ENCODE peak calls at places on chromosome X, in seven cellular contexts. K is suprapubic skin, T is astrocyte of the spinal cord, H is ELR, M is Calu3, I is immature natural killer cell, C is NCI-H460. J is an unnamed sample.

GRCh38 chrX:66635360-66635759 is 3.5 kb downstream of the EDA2R start:
- DNase-seq in K (no peak), T (peak; percentile 90), H (peak; percentile 84), M (no peak), I (no peak), C (no peak), J (no peak)

GRCh38 chrX:54745676-54746075 is 52.4 kb downstream of the ITIH6 start:
- DNase-seq in K (no peak), T (no peak), H (no peak), M (no peak), I (no peak), C (no peak), J (no peak)

GRCh38 chrX:107577933-107578332 is 50.4 kb upstream of the PRPS1 start:
- DNase-seq in K (no peak), T (no peak), H (no peak), M (no peak), I (no peak), C (no peak), J (no peak)

GRCh38 chrX:111652719-111653118 is 28.3 kb upstream of the ALG13 start:
- DNase-seq in K (no peak), T (no peak), H (no peak), M (no peak), I (no peak), C (no peak), J (no peak)

GRCh38 chrX:39855748-39856129 is 242.0 kb downstream of the BCOR start:
- DNase-seq in K (no peak), T (no peak), H (peak; percentile 57), M (peak; percentile 45), I (peak; percentile 64), C (no peak), J (peak; percentile 50)

GRCh38 chrX:153592966-153593688 is 5.8 kb downstream of the CCNQ start:
- DNase-seq in K (no peak), T (no peak), H (no peak), M (no peak), I (no peak), C (no peak), J (no peak)

GRCh38 chrX:6738518-6739470 is 203.9 kb upstream of the VCX3A start:
- DNase-seq in K (no peak), T (no peak), H (no peak), M (no peak), I (no peak), C (no peak), J (no peak)

GRCh38 chrX:149456476-149457245 is 48.4 kb downstream of the IDS start:
- DNase-seq in K (no peak), T (no peak), H (no peak), M (no peak), I (no peak), C (no peak), J (no peak)

GRCh38 chrX:11447418-11447817 is 154.2 kb downstream of the AMELX start:
- DNase-seq in K (no peak), T (no peak), H (no peak), M (no peak), I (no peak), C (no peak), J (no peak)

GRCh38 chrX:102833136-102833535 is 103.9 kb upstream of the RAB40AL start:
- DNase-seq in K (no peak), T (peak; percentile 13), H (peak; percentile 54), M (no peak), I (no peak), C (peak; percentile 2), J (no peak)

GRCh38 chrX:154411322-154411980 is at the start of gene TAFAZZIN:
- DNase-seq in K (peak; percentile 77), T (peak; percentile 44), H (peak; percentile 76), M (peak; percentile 83), I (peak; percentile 74), C (peak; percentile 60), J (peak; percentile 57)

GRCh38 chrX:45622042-45622423 is 421.4 kb upstream of the DIPK2B start:
- DNase-seq in K (no peak), T (no peak), H (no peak), M (no peak), I (no peak), C (no peak), J (no peak)

GRCh38 chrX:41087219-41087618 is 2.0 kb downstream of the USP9X start:
- DNase-seq in K (no peak), T (peak; percentile 24), H (peak; percentile 9), M (no peak), I (no peak), C (no peak), J (no peak)

GRCh38 chrX:21659320-21659719 is 1.2 kb upstream of the KLHL34 start:
- DNase-seq in K (no peak), T (no peak), H (no peak), M (no peak), I (no peak), C (no peak), J (no peak)

GRCh38 chrX:19272452-19272851 is 71.3 kb upstream of the PDHA1 start:
- DNase-seq in K (no peak), T (peak; percentile 27), H (no peak), M (no peak), I (no peak), C (no peak), J (no peak)

GRCh38 chrX:39645059-39645895 is 452.5 kb downstream of the BCOR start:
- DNase-seq in K (peak; percentile 66), T (peak; percentile 77), H (peak; percentile 45), M (no peak), I (no peak), C (no peak), J (no peak)

GRCh38 chrX:69412661-69413060 is 91.5 kb upstream of the NALF2 start:
- DNase-seq in K (no peak), T (no peak), H (no peak), M (no peak), I (no peak), C (no peak), J (no peak)

GRCh38 chrX:140764401-140764919 is 54.9 kb downstream of the LINC00632 start:
- DNase-seq in K (peak; percentile 61), T (peak; percentile 44), H (peak; percentile 55), M (no peak), I (no peak), C (peak; percentile 47), J (no peak)

GRCh38 chrX:20742106-20742505 is 475.4 kb upstream of the RPS6KA3 start:
- DNase-seq in K (no peak), T (peak; percentile 7), H (no peak), M (no peak), I (no peak), C (no peak), J (no peak)

GRCh38 chrX:74346124-74346523 is 42.1 kb downstream of the ZCCHC13 start:
- DNase-seq in K (no peak), T (no peak), H (no peak), M (no peak), I (no peak), C (no peak), J (no peak)

GRCh38 chrX:123077671-123078070 is 106.4 kb upstream of the GRIA3 start:
- DNase-seq in K (no peak), T (no peak), H (no peak), M (no peak), I (no peak), C (no peak), J (no peak)

GRCh38 chrX:53440101-53440500 is 5.9 kb upstream of the HSD17B10 start:
- DNase-seq in K (no peak), T (no peak), H (no peak), M (no peak), I (no peak), C (no peak), J (no peak)

GRCh38 chrX:123405231-123405630 is 221.2 kb downstream of the GRIA3 start:
- DNase-seq in K (no peak), T (no peak), H (no peak), M (no peak), I (no peak), C (no peak), J (no peak)

GRCh38 chrX:39896951-39897740 is 200.6 kb downstream of the BCOR start:
- DNase-seq in K (no peak), T (peak; percentile 64), H (peak; percentile 50), M (peak; percentile 25), I (no peak), C (no peak), J (peak; percentile 69)

GRCh38 chrX:67781132-67781531 is 237.3 kb downstream of the AR start:
- DNase-seq in K (no peak), T (no peak), H (peak; percentile 26), M (no peak), I (no peak), C (no peak), J (no peak)

GRCh38 chrX:18026171-18026570 is 165.1 kb upstream of the RAI2 start:
- DNase-seq in K (no peak), T (no peak), H (no peak), M (no peak), I (no peak), C (no peak), J (no peak)